ENCODE peak calls at places on chromosomes 13 and 19, in ten cellular contexts. G, L, N, O, Q, X, R, T, E and Z are unnamed samples.

GRCh38 chr19:13847033-13847899 is 29.7 kb upstream of the NANOS3 start:
- DNase-seq in X (peak), Q (peak), L (peak), N (peak), O (no peak), R (peak), E (peak), G (no peak), T (peak), Z (peak)

GRCh38 chr13:67137044-67137735 is 92.9 kb downstream of the PCDH9 start:
- DNase-seq in R (no peak), N (no peak), X (no peak), G (no peak), E (no peak), L (peak), Q (no peak), T (no peak), O (no peak), Z (no peak)

GRCh38 chr19:4357921-4358326 is 14.6 kb downstream of the MPND start:
- DNase-seq in Q (no peak), O (no peak), G (no peak), L (no peak), X (no peak), E (no peak), R (no peak), T (no peak), N (no peak), Z (no peak)

GRCh38 chr13:98976941-98977340 is 923 bp downstream of the DOCK9 start:
- DNase-seq in X (no peak), O (no peak), T (no peak), Q (no peak), G (no peak), E (no peak), N (no peak), L (peak), R (no peak), Z (no peak)

GRCh38 chr13:26344980-26345379 is 91.1 kb downstream of the CDK8 start:
- DNase-seq in G (no peak), O (no peak), R (no peak), N (no peak), X (no peak), Q (no peak), E (no peak), L (peak), T (no peak), Z (no peak)

GRCh38 chr13:106503730-106504129 is 31.7 kb downstream of the EFNB2 start:
- DNase-seq in T (no peak), G (no peak), O (no peak), Q (no peak), L (peak), X (no peak), R (no peak), N (no peak), E (no peak), Z (no peak)

GRCh38 chr19:47512183-47512947 is 2.5 kb downstream of the NAPA start:
- DNase-seq in R (no peak), L (peak), N (peak), G (no peak), E (no peak), O (no peak), X (peak), T (no peak), Q (no peak), Z (no peak)

GRCh38 chr19:49916839-49917733 is 11.9 kb upstream of the ATF5 start:
- DNase-seq in E (no peak), L (no peak), Q (no peak), X (no peak), N (no peak), R (no peak), O (no peak), T (no peak), G (no peak), Z (peak)

GRCh38 chr19:10136936-10137335 is 17.2 kb upstream of the EIF3G start:
- DNase-seq in G (no peak), T (no peak), Q (no peak), R (no peak), O (no peak), L (no peak), X (no peak), E (no peak), N (no peak), Z (no peak)

GRCh38 chr13:109737046-109737573 is 49.3 kb downstream of the IRS2 start:
- DNase-seq in N (no peak), G (no peak), L (no peak), E (no peak), R (no peak), O (no peak), X (no peak), T (no peak), Q (no peak), Z (no peak)

GRCh38 chr13:106612688-106613087 is 44.8 kb upstream of the ARGLU1 start:
- DNase-seq in G (no peak), X (peak), E (no peak), T (no peak), Q (no peak), N (peak), R (no peak), L (peak), O (no peak), Z (peak)

GRCh38 chr19:1745589-1746031 is 7.7 kb upstream of the ONECUT3 start:
- DNase-seq in O (no peak), T (no peak), E (no peak), X (no peak), Q (no peak), R (no peak), L (no peak), N (no peak), G (no peak), Z (no peak)

GRCh38 chr19:35533822-35534521 is 716 bp downstream of the GAPDHS start:
- DNase-seq in L (peak), O (no peak), R (no peak), T (peak), N (peak), Q (no peak), G (no peak), E (no peak), X (peak), Z (no peak)

GRCh38 chr19:47729799-47730520 is 15.4 kb upstream of the NOP53 start:
- DNase-seq in L (no peak), G (no peak), R (peak), X (peak), O (peak), E (no peak), T (no peak), Q (no peak), N (peak), Z (peak)

GRCh38 chr19:15475169-15475568 is 4.1 kb downstream of the PGLYRP2 start:
- DNase-seq in N (no peak), Q (no peak), G (no peak), X (no peak), L (no peak), O (no peak), E (no peak), T (no peak), R (no peak), Z (no peak)

GRCh38 chr19:50489461-50490011 is 12.9 kb upstream of the GARIN5A start:
- DNase-seq in X (no peak), T (no peak), G (no peak), E (peak), O (no peak), R (no peak), N (no peak), L (no peak), Q (no peak), Z (peak)

GRCh38 chr13:79637086-79637763 is 156.3 kb downstream of the NDFIP2 start:
- DNase-seq in O (no peak), R (no peak), G (no peak), L (no peak), X (peak), T (no peak), N (peak), Q (no peak), E (no peak), Z (peak)

GRCh38 chr13:40123962-40124647 is 468.6 kb downstream of the COG6 start:
- DNase-seq in G (no peak), T (no peak), R (no peak), N (no peak), O (no peak), Q (no peak), E (no peak), X (no peak), L (no peak), Z (no peak)

GRCh38 chr19:6767081-6767356 is 216 bp downstream of the SH2D3A start:
- DNase-seq in R (no peak), N (no peak), Q (no peak), L (no peak), E (no peak), T (no peak), O (no peak), X (no peak), G (no peak), Z (no peak)

GRCh38 chr19:1085676-1086442 is 9.3 kb downstream of the POLR2E start:
- DNase-seq in Q (no peak), R (no peak), G (no peak), L (no peak), X (no peak), O (no peak), T (no peak), E (no peak), N (no peak), Z (no peak)

GRCh38 chr13:42102961-42103688 is 54.7 kb downstream of the DGKH start:
- DNase-seq in X (no peak), G (no peak), N (no peak), Q (no peak), E (no peak), L (peak), T (no peak), R (no peak), O (no peak), Z (no peak)

GRCh38 chr19:11737964-11738745 is 591 bp downstream of the ZNF823 start:
- DNase-seq in L (peak), N (peak), T (peak), Q (peak), E (peak), G (no peak), O (no peak), R (peak), X (peak), Z (peak)

GRCh38 chr13:112588490-112589297 is 741 bp upstream of the TUBGCP3 start:
- DNase-seq in Q (no peak), E (no peak), N (no peak), L (no peak), R (no peak), O (no peak), G (no peak), T (no peak), X (no peak), Z (no peak)

GRCh38 chr13:30408319-30409101 is 13.8 kb upstream of the UBE2L5 start:
- DNase-seq in Q (peak), E (peak), O (peak), X (peak), G (peak), R (peak), N (peak), T (peak), L (peak), Z (peak)

GRCh38 chr13:80037505-80037888 is 303.4 kb downstream of the SPRY2 start:
- DNase-seq in E (no peak), X (no peak), N (no peak), R (no peak), L (peak), T (no peak), G (no peak), Q (peak), O (no peak), Z (no peak)

GRCh38 chr13:111343186-111343805 is 22.9 kb downstream of the TEX29 start:
- DNase-seq in E (no peak), Q (no peak), O (no peak), N (no peak), X (no peak), G (no peak), L (no peak), R (no peak), T (no peak), Z (no peak)

GRCh38 chr13:59461411-59461810 is 702.3 kb downstream of the DIAPH3 start:
- DNase-seq in N (no peak), R (no peak), Q (no peak), L (no peak), T (no peak), O (no peak), X (peak), G (no peak), E (no peak), Z (no peak)

GRCh38 chr13:39376088-39376487 is 226.9 kb downstream of the LHFPL6 start:
- DNase-seq in O (no peak), T (no peak), N (no peak), G (no peak), R (no peak), E (no peak), Q (no peak), L (no peak), X (no peak), Z (no peak)

GRCh38 chr19:55488986-55489710 is 912 bp downstream of the SSC5D start:
- DNase-seq in X (no peak), G (no peak), Q (no peak), E (no peak), L (no peak), R (no peak), T (no peak), O (no peak), N (peak), Z (no peak)

GRCh38 chr19:18772620-18773587 is 18.2 kb downstream of the COMP start:
- DNase-seq in L (no peak), G (no peak), O (no peak), N (no peak), Q (no peak), R (peak), T (no peak), X (no peak), E (no peak), Z (no peak)

GRCh38 chr19:2645816-2646215 is 56.7 kb downstream of the GNG7 start:
- DNase-seq in N (no peak), L (no peak), R (no peak), E (no peak), O (no peak), X (no peak), G (no peak), Q (no peak), T (no peak), Z (no peak)

GRCh38 chr13:68428292-68428691 is 1198.2 kb upstream of the PCDH9 start:
- DNase-seq in T (no peak), Q (peak), L (no peak), G (no peak), R (no peak), X (no peak), E (no peak), O (no peak), N (no peak), Z (no peak)

DNA sequence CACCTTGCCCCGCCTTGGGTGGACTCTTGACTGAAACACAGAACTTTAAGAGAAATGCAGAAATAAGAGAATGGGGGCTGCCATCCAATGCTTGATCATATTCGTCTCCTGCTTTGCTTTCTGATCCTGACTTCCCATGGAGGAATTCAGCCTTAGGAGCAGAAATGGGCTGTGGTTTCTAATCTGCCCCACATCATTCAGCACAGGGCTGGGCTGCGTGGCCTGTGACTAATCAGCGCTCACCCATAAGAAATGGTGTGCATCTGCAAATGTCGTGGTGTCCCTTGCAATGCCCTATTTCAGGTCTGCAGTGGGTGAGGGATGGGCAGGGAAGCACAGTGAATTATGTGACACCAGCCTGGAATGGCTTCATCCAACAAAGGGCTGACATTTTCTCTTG is 60.7 kb upstream of the URI1 start:
- DNase-seq in Q (peak), X (no peak), N (no peak), T (no peak), L (peak), R (peak), E (no peak), G (no peak), O (no peak), Z (no peak)
- TF ChIP-seq POLR2A in Q (no peak), X (no peak), N (no peak), T (no peak), L (no peak), R (no peak), E (no peak), G (no peak), O (no peak), Z (no peak)

GRCh38 chr13:32330438-32330837 is 15.1 kb downstream of the BRCA2 start:
- DNase-seq in E (no peak), G (no peak), X (no peak), L (peak), R (no peak), T (no peak), N (no peak), Q (no peak), O (no peak), Z (no peak)
- TF ChIP-seq POLR2A in E (no peak), G (no peak), X (no peak), L (no peak), R (no peak), T (no peak), N (no peak), Q (no peak), O (no peak), Z (no peak)

DNA sequence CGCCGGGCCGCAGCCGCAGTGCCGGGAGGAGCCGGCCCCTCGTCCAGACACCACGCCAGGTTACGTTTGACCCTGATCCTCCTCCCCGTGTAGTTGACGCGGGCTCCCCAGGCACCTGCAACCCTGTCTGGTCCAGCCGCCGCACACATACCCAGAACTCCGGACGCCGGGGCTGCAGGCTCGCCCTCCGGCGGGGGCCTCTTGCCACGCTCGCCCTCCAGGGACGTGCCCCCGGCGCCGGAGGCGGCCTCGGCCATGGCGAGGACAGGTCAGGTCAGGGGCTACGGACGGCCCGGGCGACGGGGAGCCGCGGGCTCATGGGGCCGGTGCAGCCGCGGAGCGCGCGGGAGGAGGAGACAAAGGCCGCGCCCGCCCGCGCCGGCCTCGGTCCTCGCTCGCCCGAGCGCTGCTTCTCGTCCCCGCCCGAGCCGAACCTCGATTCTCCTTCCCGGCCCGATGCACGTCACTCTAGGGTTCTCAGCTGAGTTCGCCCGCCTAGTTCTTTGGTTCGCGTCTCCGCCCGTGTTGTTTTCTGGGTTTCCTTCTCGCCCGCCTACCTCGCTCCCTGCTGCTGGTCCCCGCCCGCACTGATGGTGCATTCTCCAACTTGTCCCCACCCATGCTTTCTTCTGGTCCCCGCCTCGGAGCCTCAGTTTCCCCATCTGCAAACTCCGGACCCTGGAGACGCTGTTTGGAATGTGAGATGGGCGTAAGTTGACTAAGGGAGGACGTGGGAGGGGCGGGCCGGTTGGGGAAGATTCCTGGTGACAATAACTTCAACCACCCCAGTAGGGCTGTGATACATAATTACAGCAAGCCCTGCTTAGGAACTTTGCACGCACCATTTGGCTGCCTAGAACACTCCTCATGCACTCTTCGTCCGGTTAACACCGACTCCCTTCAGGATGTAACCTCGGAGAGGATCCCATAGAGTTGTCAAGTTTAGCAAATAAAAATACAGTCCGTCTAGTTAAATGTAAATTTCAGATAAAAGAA is at the start of gene ANO8:
- DNase-seq in O (peak), N (peak), X (peak), G (peak), Q (peak), E (peak), L (peak), T (peak), R (peak), Z (peak)
- TF ChIP-seq POLR2A in O (no peak), N (no peak), X (peak), G (no peak), Q (peak), E (no peak), L (no peak), T (no peak), R (no peak), Z (peak)

GRCh38 chr19:45078390-45079062 is 534 bp upstream of the GEMIN7 start:
- DNase-seq in O (no peak), L (no peak), Q (no peak), G (no peak), X (no peak), T (no peak), N (no peak), R (no peak), E (no peak), Z (no peak)

GRCh38 chr19:45076851-45077730 is 813 bp upstream of the ZNF296 start:
- DNase-seq in O (no peak), L (no peak), E (no peak), T (no peak), N (no peak), R (no peak), X (no peak), Q (no peak), G (no peak), Z (no peak)

GRCh38 chr19:45075215-45076028 is 856 bp downstream of the ZNF296 start:
- DNase-seq in Q (no peak), R (peak), N (no peak), T (peak), L (no peak), X (peak), E (peak), G (peak), O (peak), Z (peak)

GRCh38 chr19:45074744-45075143 is 1.5 kb downstream of the ZNF296 start:
- DNase-seq in Q (no peak), L (no peak), T (no peak), G (no peak), R (no peak), E (no peak), N (no peak), O (no peak), X (no peak), Z (no peak)

DNA sequence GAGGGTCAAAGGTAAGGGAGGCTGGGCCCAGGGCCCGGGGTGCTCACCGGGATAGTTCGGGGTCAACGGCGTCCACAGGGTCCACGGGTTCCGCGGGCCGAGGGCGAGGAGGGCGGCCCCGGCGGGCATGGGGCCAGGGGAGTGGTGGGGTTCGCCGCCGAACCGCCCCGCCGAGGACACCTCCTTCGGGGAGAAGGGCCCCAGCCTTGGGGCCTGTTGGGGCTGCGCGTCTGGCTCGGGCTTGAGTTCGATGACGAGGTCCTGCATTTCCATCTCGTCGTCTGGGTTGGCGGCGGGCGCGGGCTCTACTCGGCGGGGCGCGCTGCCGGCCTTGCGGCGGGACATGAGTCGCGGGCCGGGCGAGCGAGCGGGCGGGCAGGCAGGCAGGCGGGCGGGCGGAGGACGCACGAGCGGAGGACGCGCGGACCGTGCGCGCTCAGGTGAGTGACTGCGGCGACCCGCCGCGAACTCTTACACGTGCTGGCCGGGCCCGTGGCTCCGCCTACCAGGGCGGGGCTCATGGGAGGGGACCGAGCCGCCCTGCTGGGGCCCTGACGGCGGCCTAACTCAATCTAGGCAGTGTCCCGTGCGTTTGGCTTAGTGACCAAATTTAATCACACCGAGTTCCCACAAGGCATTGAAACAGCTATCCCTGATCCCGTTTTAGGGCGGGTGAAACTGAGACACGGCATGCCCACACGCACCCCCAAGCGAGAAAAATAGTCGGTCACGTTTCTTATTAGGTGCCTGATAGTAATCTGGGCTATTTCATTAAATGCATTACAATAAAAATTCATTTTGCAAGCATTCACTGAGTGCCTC is at the start of gene ZNF296:
- DNase-seq in G (peak), O (peak), N (peak), L (no peak), T (peak), X (peak), Q (no peak), E (peak), R (peak), Z (peak)
- TF ChIP-seq POLR2A in G (peak), O (peak), N (no peak), L (no peak), T (peak), X (no peak), Q (no peak), E (peak), R (no peak), Z (no peak)